ENCODE peak calls at places on chromosomes 2 and 18, in four cellular contexts. Q is Panc1; T is CD4-positive, alpha-beta memory T cell; N is small intestine. H is an unnamed sample. For H3K4me1 and H3K27me3, the result is how much of the 10 kb centered on the place peaks cover.

GRCh38 chr18:697012-697411 is 15.4 kb downstream of the ENOSF1 start:
- DNase-seq in Q (no peak), T (no peak), N (no peak), H (no peak)

GRCh38 chr2:7030810-7031209 is 113.6 kb downstream of the RNF144A start:
- DNase-seq in Q (no peak), T (no peak), N (no peak), H (no peak)

GRCh38 chr2:177155631-177156030 is 57.0 kb upstream of the HNRNPA3 start:
- DNase-seq in Q (no peak), T (no peak), N (no peak), H (no peak)

GRCh38 chr2:227228061-227228667 is 63.7 kb downstream of the COL4A3 start:
- DNase-seq in Q (no peak), T (no peak), N (peak), H (no peak)

GRCh38 chr2:75199428-75200011 is at the start of gene TACR1:
- DNase-seq in Q (no peak), T (peak), N (peak), H (peak)

GRCh38 chr2:100982431-100982861 is 19.6 kb upstream of the RPL31 start:
- DNase-seq in Q (no peak), T (no peak), N (no peak), H (no peak)

GRCh38 chr18:35088931-35089330 is 47.7 kb downstream of the MAPRE2 start:
- DNase-seq in Q (no peak), T (no peak), N (no peak), H (no peak)

GRCh38 chr2:67234443-67234842 is 162.7 kb upstream of the ETAA1 start:
- DNase-seq in Q (no peak), T (no peak), N (peak), H (no peak)

GRCh38 chr2:64657416-64657815 is 3.7 kb upstream of the SERTAD2 start:
- DNase-seq in Q (no peak), T (no peak), N (no peak), H (no peak)

GRCh38 chr2:197908940-197909339 is 104.5 kb downstream of the PLCL1 start:
- DNase-seq in Q (no peak), T (no peak), N (no peak), H (no peak)

GRCh38 chr2:134226561-134226960 is 27.3 kb upstream of the MGAT5 start:
- DNase-seq in Q (no peak), T (no peak), N (no peak), H (no peak)

GRCh38 chr18:28357785-28358401 is 181.0 kb upstream of the CDH2 start:
- DNase-seq in Q (no peak), T (no peak), N (no peak), H (no peak)

GRCh38 chr18:9782073-9782857 is 74.2 kb downstream of the RAB31 start:
- DNase-seq in Q (no peak), T (no peak), N (peak), H (no peak)

GRCh38 chr2:70087703-70088507 is 628 bp downstream of the PCBP1 start:
- DNase-seq in Q (no peak), T (no peak), N (peak), H (peak)

GRCh38 chr2:26270363-26270762 is 25.6 kb downstream of the HADHB start:
- DNase-seq in Q (no peak), T (no peak), N (no peak), H (no peak)

GRCh38 chr2:16166327-16166981 is 226.1 kb downstream of the MYCN start:
- DNase-seq in Q (no peak), T (no peak), N (no peak), H (no peak)

GRCh38 chr2:105596522-105596921 is 148.2 kb upstream of the NCK2 start:
- DNase-seq in Q (no peak), T (no peak), N (no peak), H (no peak)

GRCh38 chr2:44490726-44491125 is 129.0 kb downstream of the CAMKMT start:
- DNase-seq in Q (no peak), T (no peak), N (no peak), H (no peak)

GRCh38 chr2:176997074-176997791 is 215.4 kb upstream of the HNRNPA3 start:
- DNase-seq in Q (peak), T (peak), N (peak), H (no peak)

GRCh38 chr18:70420151-70420898 is 131.5 kb downstream of the SOCS6 start:
- DNase-seq in Q (peak), T (no peak), N (no peak), H (no peak)

GRCh38 chr2:213187386-213187785 is 36.0 kb upstream of the IKZF2 start:
- DNase-seq in Q (no peak), T (no peak), N (no peak), H (no peak)

GRCh38 chr2:46122971-46123365 is 174.2 kb upstream of the EPAS1 start:
- DNase-seq in Q (no peak), T (no peak), N (no peak), H (no peak)

GRCh38 chr2:207423886-207424285 is 105.9 kb upstream of the CREB1 start:
- DNase-seq in Q (no peak), T (no peak), N (no peak), H (no peak)

GRCh38 chr18:61132036-61132435 is 201.2 kb upstream of the CDH20 start:
- DNase-seq in Q (no peak), T (no peak), N (no peak), H (no peak)

GRCh38 chr2:121689356-121689755 is 40.1 kb upstream of the CLASP1 start:
- DNase-seq in Q (no peak), T (no peak), N (no peak), H (no peak)

GRCh38 chr2:73516033-73516432 is 126.2 kb downstream of the NAT8 start:
- DNase-seq in Q (no peak), T (no peak), N (no peak), H (no peak)

DNA sequence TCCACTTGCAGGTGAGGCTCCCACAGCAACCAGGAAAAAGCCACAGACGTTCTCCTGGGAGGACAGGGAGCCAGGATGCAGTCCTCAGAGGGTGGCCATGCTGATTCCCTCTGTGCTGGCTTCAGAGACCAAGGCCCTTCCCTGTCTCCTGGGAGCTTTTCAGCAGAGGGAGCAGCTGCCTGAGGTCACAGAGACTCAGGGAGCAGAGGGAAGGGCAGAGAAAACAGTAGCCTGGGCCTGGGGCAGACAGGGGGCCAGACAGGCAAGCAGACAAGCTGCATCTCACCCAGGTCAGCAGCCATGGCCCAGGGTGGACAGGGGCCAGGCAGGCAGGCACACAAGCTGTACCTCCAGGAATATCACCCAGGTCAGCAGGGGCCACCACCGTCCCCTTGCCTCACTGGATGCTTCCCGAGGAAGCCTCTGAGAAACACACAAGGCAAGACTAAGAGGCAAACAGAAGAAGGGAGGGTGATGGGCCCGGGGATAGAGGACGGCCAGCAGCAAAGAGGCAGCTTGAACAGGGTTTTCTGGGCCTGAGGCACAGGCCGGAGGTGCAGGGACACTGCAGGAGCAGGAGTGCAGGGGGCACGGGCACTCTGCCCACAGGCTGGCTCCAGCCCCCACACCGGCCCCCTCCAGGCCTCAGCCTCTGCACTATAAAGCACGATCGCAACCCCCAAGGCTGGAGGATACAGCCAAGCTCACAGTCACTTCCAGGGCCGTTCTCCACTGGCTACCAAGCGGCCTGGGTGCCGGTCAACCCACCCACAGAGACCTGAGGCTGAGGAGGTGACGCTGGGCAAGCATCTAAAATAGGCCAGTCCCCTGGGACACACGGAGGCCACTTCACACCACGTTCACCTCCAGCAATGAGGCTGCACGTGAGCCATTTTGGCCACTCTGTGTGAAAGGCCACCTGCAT is 6.1 kb downstream of the SLC66A2 start:
- DNase-seq in Q (no peak), T (no peak), N (no peak), H (no peak)
- H3K4me1 ChIP-seq in Q (under half), T (under half), N (under half), H (under half)

DNA sequence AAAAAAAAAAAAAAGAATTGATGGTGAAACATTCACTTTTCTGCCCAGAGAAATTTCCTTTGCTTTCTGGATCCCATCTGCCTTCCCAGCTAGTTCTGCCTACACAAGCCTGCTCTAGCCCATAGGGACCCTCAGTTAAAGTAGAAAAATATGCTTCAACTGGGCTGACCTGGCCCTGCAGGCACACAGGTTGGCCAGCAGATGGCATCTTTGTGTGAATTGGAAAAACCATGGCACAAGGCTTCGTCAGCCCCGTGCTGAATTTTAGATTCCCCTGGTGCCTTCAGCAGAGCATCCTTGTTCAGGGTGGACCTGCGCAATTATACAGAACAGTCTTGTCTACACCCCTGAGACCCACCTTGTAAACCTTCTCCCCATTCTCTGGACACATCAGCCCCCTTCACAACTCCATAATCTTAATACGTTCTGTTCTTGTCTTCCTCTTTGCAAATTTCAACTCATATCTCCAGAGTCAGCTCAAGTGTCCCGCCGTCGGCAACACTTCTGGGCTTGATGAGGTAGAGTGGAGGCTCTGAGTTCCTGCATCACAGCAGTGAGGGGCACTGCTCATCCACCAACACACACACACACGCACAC is 114.5 kb downstream of the INSIG2 start:
- DNase-seq in Q (peak), T (peak), N (peak), H (peak)
- H3K27me3 ChIP-seq in Q (under half), T (under half), N (under half), H (under half)

DNA sequence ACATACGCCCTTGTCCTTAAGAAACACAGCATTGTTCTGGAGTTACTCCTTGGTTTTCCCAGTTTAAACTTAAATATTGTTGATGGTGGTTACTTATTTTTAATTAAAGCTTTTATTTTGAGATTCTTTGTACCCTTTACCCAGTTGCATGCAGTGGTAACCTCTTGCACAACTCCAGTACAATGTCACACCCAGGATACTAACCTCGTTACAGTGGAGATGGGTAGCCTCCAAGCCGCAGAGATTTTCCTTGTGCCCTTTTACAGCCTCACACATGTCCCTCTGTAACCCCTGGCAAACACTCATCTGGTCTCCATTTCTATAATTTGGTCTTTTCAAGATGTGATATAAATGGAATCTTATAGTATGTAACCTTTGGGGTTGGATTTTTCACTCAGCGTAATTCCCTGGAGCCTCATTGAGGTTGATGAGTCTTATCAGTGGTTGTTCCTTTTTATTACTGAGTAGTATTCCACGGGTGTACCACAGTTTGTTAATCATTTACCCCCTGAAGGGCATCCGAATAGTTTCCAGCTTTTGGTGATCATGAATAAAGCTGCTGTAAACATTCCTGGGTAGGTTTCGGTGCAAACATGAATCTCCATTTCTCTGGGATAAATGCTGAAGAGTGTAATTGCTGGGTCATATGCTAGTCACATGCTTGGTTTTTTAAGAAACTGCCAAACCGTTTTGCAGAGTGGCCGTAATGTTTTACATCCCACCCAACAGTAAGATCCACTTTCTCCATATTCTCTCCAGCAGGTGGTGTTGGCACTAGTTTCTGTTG is 68.5 kb downstream of the DGKD start:
- DNase-seq in Q (no peak), T (no peak), N (peak), H (no peak)
- H3K27ac ChIP-seq in Q (peak), T (peak), N (peak), H (no peak)

GRCh38 chr2:191245046-191245868 is at the start of gene MYO1B:
- DNase-seq in Q (no peak), T (peak), N (peak), H (peak)
- H3K4me1 ChIP-seq in Q (under half), T (under half), N (under half), H (under half)

GRCh38 chr2:232354069-232354468 is 24.5 kb upstream of the ALPP start:
- DNase-seq in Q (no peak), T (no peak), N (no peak), H (no peak)

GRCh38 chr2:232351686-232352510 is 26.7 kb upstream of the ALPP start:
- DNase-seq in Q (no peak), T (no peak), N (no peak), H (no peak)

GRCh38 chr2:232353660-232354059 is 24.9 kb upstream of the ALPP start:
- DNase-seq in Q (no peak), T (no peak), N (no peak), H (no peak)

GRCh38 chr2:232352511-232353091 is 25.9 kb upstream of the ALPP start:
- DNase-seq in Q (no peak), T (no peak), N (no peak), H (no peak)

DNA sequence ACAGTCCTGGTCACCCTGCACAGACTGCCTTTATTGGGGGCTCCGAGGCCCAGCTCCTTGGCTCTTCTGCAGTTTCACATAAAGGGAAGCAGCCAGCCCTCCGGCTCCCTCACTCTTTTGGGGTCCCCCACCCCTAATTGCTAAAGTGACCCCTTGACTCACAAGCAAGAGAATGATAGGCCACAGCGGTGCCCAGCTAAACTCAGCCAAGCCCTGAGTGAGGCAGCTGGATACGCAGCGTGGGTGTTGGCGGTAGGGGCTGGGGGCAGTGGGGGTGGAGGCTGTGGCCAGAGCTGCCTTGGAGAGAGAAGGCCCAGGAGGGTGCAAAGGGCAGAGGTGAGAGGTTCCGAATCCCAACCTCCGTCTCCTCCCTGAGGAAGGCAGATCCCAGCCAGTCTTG is 25.5 kb upstream of the ALPP start:
- DNase-seq in Q (no peak), T (no peak), N (no peak), H (no peak)
- H3K27me3 ChIP-seq in Q (under half), T (under half), N (under half), H (under half)

DNA sequence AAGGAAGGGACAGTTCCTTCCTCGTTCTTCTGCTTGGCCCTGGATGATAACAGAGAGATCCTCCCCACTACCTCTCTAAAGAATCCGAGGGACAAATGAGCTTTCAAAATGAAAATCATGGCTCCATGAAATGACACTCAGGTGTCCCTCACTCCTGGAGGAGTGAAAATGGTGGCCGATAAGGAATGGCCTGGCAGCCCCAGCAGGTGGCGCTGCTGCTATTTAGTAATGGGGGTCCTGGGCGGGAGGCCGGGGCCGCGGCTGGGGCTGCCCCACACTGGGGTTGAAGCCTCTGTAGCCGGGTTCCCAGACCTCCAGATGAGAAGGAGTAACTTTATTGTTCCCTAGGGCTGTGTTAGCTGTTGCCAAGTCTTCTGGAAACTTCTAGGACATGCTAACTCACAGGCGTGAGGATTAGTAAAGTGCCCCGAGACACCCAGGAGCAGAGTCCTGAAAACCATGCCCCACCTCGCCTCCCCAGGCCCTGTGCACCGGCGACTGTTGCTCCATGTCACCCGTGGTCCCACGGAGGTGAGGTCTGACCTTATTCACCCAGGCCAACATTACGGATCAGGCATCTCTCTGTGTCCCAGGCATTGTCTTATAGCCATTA is 138.0 kb downstream of the CTIF start:
- DNase-seq in Q (no peak), T (peak), N (peak), H (peak)
- H3K27ac ChIP-seq in Q (no peak), T (no peak), N (no peak), H (no peak)

GRCh38 chr2:98504386-98505109 is 59.9 kb downstream of the INPP4A start:
- DNase-seq in Q (no peak), T (no peak), N (no peak), H (no peak)
- H3K4me1 ChIP-seq in Q (under half), T (half or more), N (under half), H (half or more)

GRCh38 chr2:96134421-96134820 is 3.9 kb downstream of the ASTL start:
- DNase-seq in Q (no peak), T (no peak), N (no peak), H (no peak)
- H3K27me3 ChIP-seq in Q (under half), T (under half), N (under half), H (under half)

H was measured in CD8-positive, alpha-beta memory T cell.